ENCODE peak calls at places on chromosomes 4 and X, in six cellular contexts. N is endothelial cell; D is left colon; T is CD8-positive, alpha-beta memory T cell; S is HT-29; X is NCI-H1092. I is an unnamed sample.

GRCh38 chr4:52643846-52644245 is 15.3 kb downstream of the USP46 start:
- DNase-seq in N (no peak), D (no peak), T (no peak), S (no peak), X (peak), I (peak)

GRCh38 chr4:152342293-152342692 is 193.6 kb downstream of the FBXW7 start:
- DNase-seq in N (no peak), D (no peak), T (no peak), S (no peak), X (no peak), I (no peak)

GRCh38 chr4:32462944-32463343 is 1742.8 kb downstream of the PCDH7 start:
- DNase-seq in N (peak), D (no peak), T (no peak), S (peak), X (no peak), I (no peak)

GRCh38 chr4:20259707-20260106 is 8.0 kb downstream of the SLIT2 start:
- DNase-seq in N (no peak), D (no peak), T (no peak), S (no peak), X (no peak), I (no peak)

GRCh38 chrX:31988975-31989374 is 917.1 kb upstream of the FTHL17 start:
- DNase-seq in N (no peak), D (no peak), T (no peak), S (no peak), X (no peak), I (no peak)

GRCh38 chr4:111695677-111696076 is 449.6 kb upstream of the FAM241A start:
- DNase-seq in N (no peak), D (no peak), T (no peak), S (no peak), X (no peak), I (no peak)

GRCh38 chrX:130995351-130995967 is 62.7 kb upstream of the ARHGAP36 start:
- DNase-seq in N (no peak), D (no peak), T (no peak), S (no peak), X (no peak), I (no peak)

GRCh38 chr4:7585768-7586167 is 151.0 kb upstream of the PSAPL1 start:
- DNase-seq in N (no peak), D (no peak), T (no peak), S (no peak), X (no peak), I (no peak)

GRCh38 chr4:125728568-125728967 is 413.8 kb downstream of the FAT4 start:
- DNase-seq in N (no peak), D (no peak), T (no peak), S (no peak), X (no peak), I (no peak)

GRCh38 chr4:95360256-95360903 is 188.4 kb downstream of the UNC5C start:
- DNase-seq in N (no peak), D (no peak), T (no peak), S (no peak), X (no peak), I (no peak)

GRCh38 chr4:176002007-176002623 is 63.5 kb upstream of the WDR17 start:
- DNase-seq in N (peak), D (peak), T (no peak), S (no peak), X (peak), I (peak)

GRCh38 chr4:56817840-56818491 is 3.5 kb downstream of the SPINK2 start:
- DNase-seq in N (no peak), D (no peak), T (no peak), S (no peak), X (no peak), I (no peak)

GRCh38 chrX:16511776-16512400 is 138.1 kb upstream of the S100G start:
- DNase-seq in N (no peak), D (no peak), T (no peak), S (no peak), X (no peak), I (no peak)

GRCh38 chrX:44071847-44072545 is 98.8 kb upstream of the NDP start:
- DNase-seq in N (no peak), D (no peak), T (no peak), S (peak), X (no peak), I (no peak)

GRCh38 chr4:95850161-95850560 is 10.3 kb downstream of the PDHA2 start:
- DNase-seq in N (no peak), D (no peak), T (no peak), S (no peak), X (no peak), I (no peak)

GRCh38 chr4:95585016-95585695 is 36.4 kb upstream of the UNC5C start:
- DNase-seq in N (no peak), D (no peak), T (no peak), S (no peak), X (no peak), I (no peak)

GRCh38 chr4:26529479-26529878 is 39.2 kb upstream of the CCKAR start:
- DNase-seq in N (no peak), D (no peak), T (no peak), S (no peak), X (no peak), I (no peak)